ENCODE peak calls at places on chromosomes 16 and 17, in five cellular contexts. One of them, this sample, is unnamed.

GRCh38 chr17:61337247-61337812 is 62.3 kb upstream of the TBX2 start:
- DNase-seq in tibial artery: no peak
- DNase-seq in nephron progenitor cell: no peak
- DNase-seq in NCI-H1105: no peak
- DNase-seq in retina: no peak
- DNase-seq in this sample: no peak

GRCh38 chr17:77875881-77876509 is 82.5 kb upstream of the TNRC6C start:
- DNase-seq in tibial artery: no peak
- DNase-seq in NCI-H1105: no peak
- DNase-seq in nephron progenitor cell: no peak
- DNase-seq in retina: no peak
- DNase-seq in this sample: no peak

GRCh38 chr17:33494156-33494555 is 201.1 kb upstream of the ASIC2 start:
- DNase-seq in nephron progenitor cell: peak
- DNase-seq in tibial artery: no peak
- DNase-seq in retina: no peak
- DNase-seq in NCI-H1105: no peak
- DNase-seq in this sample: no peak

GRCh38 chr16:88070341-88070740 is 119.1 kb downstream of the BANP start:
- DNase-seq in tibial artery: no peak
- DNase-seq in NCI-H1105: no peak
- DNase-seq in retina: no peak
- DNase-seq in nephron progenitor cell: no peak
- DNase-seq in this sample: no peak

GRCh38 chr16:89442990-89443726 is 47.2 kb downstream of the ANKRD11 start:
- DNase-seq in tibial artery: no peak
- DNase-seq in nephron progenitor cell: peak
- DNase-seq in retina: peak
- DNase-seq in NCI-H1105: peak
- DNase-seq in this sample: no peak

GRCh38 chr16:51109173-51109572 is 41.9 kb downstream of the SALL1 start:
- DNase-seq in nephron progenitor cell: no peak
- DNase-seq in retina: no peak
- DNase-seq in NCI-H1105: no peak
- DNase-seq in tibial artery: no peak
- DNase-seq in this sample: no peak

GRCh38 chr17:5138616-5139453 is 23.0 kb downstream of the USP6 start:
- DNase-seq in tibial artery: no peak
- DNase-seq in NCI-H1105: no peak
- DNase-seq in retina: no peak
- DNase-seq in nephron progenitor cell: no peak
- DNase-seq in this sample: no peak

GRCh38 chr17:35849469-35850348 is 19.0 kb downstream of the HEATR9 start:
- DNase-seq in NCI-H1105: peak
- DNase-seq in retina: peak
- DNase-seq in tibial artery: no peak
- DNase-seq in nephron progenitor cell: peak
- DNase-seq in this sample: peak

GRCh38 chr17:21282231-21282630 is 2.3 kb upstream of the MAP2K3 start:
- DNase-seq in nephron progenitor cell: no peak
- DNase-seq in tibial artery: peak
- DNase-seq in retina: no peak
- DNase-seq in NCI-H1105: no peak
- DNase-seq in this sample: no peak

GRCh38 chr16:75261590-75262078 is 10.2 kb upstream of the BCAR1 start:
- DNase-seq in nephron progenitor cell: no peak
- DNase-seq in NCI-H1105: no peak
- DNase-seq in tibial artery: no peak
- DNase-seq in retina: no peak
- DNase-seq in this sample: no peak

GRCh38 chr17:57953219-57953618 is 2.0 kb downstream of the CUEDC1 start:
- DNase-seq in tibial artery: no peak
- DNase-seq in NCI-H1105: no peak
- DNase-seq in nephron progenitor cell: no peak
- DNase-seq in retina: no peak
- DNase-seq in this sample: no peak

GRCh38 chr17:41777579-41778188 is 8.8 kb downstream of the JUP start:
- DNase-seq in nephron progenitor cell: no peak
- DNase-seq in tibial artery: no peak
- DNase-seq in NCI-H1105: peak
- DNase-seq in retina: no peak
- DNase-seq in this sample: no peak

GRCh38 chr16:76443981-76444380 is 166.8 kb downstream of the CNTNAP4 start:
- DNase-seq in retina: no peak
- DNase-seq in tibial artery: no peak
- DNase-seq in NCI-H1105: no peak
- DNase-seq in nephron progenitor cell: no peak
- DNase-seq in this sample: no peak

GRCh38 chr17:68248199-68248825 is 469 bp downstream of the AMZ2 start:
- DNase-seq in nephron progenitor cell: no peak
- DNase-seq in NCI-H1105: peak
- DNase-seq in retina: no peak
- DNase-seq in tibial artery: peak
- DNase-seq in this sample: no peak

GRCh38 chr17:59505610-59506276 is 59.7 kb upstream of the DHX40 start:
- DNase-seq in retina: no peak
- DNase-seq in nephron progenitor cell: no peak
- DNase-seq in tibial artery: no peak
- DNase-seq in NCI-H1105: no peak
- DNase-seq in this sample: no peak

GRCh38 chr16:12535535-12536411 is 267.9 kb downstream of the CPPED1 start:
- DNase-seq in NCI-H1105: no peak
- DNase-seq in retina: no peak
- DNase-seq in tibial artery: no peak
- DNase-seq in nephron progenitor cell: peak
- DNase-seq in this sample: peak

GRCh38 chr17:73302189-73302588 is 9.6 kb downstream of the CDC42EP4 start:
- DNase-seq in nephron progenitor cell: no peak
- DNase-seq in tibial artery: no peak
- DNase-seq in retina: no peak
- DNase-seq in NCI-H1105: no peak
- DNase-seq in this sample: no peak

GRCh38 chr17:34706029-34706428 is 126.6 kb downstream of the TMEM132E start:
- DNase-seq in NCI-H1105: no peak
- DNase-seq in tibial artery: no peak
- DNase-seq in nephron progenitor cell: peak
- DNase-seq in retina: no peak
- DNase-seq in this sample: peak

GRCh38 chr17:82942166-82943130 is 102.6 kb upstream of the ZNF750 start:
- DNase-seq in retina: no peak
- DNase-seq in nephron progenitor cell: no peak
- DNase-seq in NCI-H1105: no peak
- DNase-seq in tibial artery: peak
- DNase-seq in this sample: no peak

GRCh38 chr16:63372283-63372682 is 1336.0 kb upstream of the CDH8 start:
- DNase-seq in tibial artery: no peak
- DNase-seq in nephron progenitor cell: no peak
- DNase-seq in NCI-H1105: no peak
- DNase-seq in retina: no peak
- DNase-seq in this sample: no peak

GRCh38 chr16:13940397-13940933 is 20.5 kb downstream of the ERCC4 start:
- DNase-seq in nephron progenitor cell: no peak
- DNase-seq in retina: no peak
- DNase-seq in tibial artery: no peak
- DNase-seq in NCI-H1105: no peak
- DNase-seq in this sample: no peak

GRCh38 chr17:46199379-46199778 is 6.2 kb upstream of the KANSL1 start:
- DNase-seq in retina: no peak
- DNase-seq in tibial artery: no peak
- DNase-seq in nephron progenitor cell: no peak
- DNase-seq in NCI-H1105: no peak
- DNase-seq in this sample: no peak

GRCh38 chr16:53932975-53933374 is 229.0 kb downstream of the FTO start:
- DNase-seq in NCI-H1105: no peak
- DNase-seq in tibial artery: no peak
- DNase-seq in nephron progenitor cell: no peak
- DNase-seq in retina: no peak
- DNase-seq in this sample: no peak

GRCh38 chr16:74936902-74937560 is 47.9 kb downstream of the WDR59 start:
- DNase-seq in tibial artery: peak
- DNase-seq in nephron progenitor cell: no peak
- DNase-seq in NCI-H1105: no peak
- DNase-seq in retina: no peak
- DNase-seq in this sample: no peak

GRCh38 chr17:16304832-16305231 is 48.4 kb downstream of the CENPV start:
- DNase-seq in tibial artery: no peak
- DNase-seq in retina: peak
- DNase-seq in nephron progenitor cell: peak
- DNase-seq in NCI-H1105: no peak
- DNase-seq in this sample: peak